ENCODE peak calls at places on chromosomes 7 and 10, in five cellular contexts. One of them, this sample, is unnamed.

GRCh38 chr7:18400726-18401125 is 94.8 kb upstream of the HDAC9 start:
- DNase-seq in stimulated activated CD4-positive, alpha-beta T cell treated with anti-CD3 and anti-CD28 coated beads, Interleukin-4, amount 100 ng/mL, for 48 hours: no peak
- DNase-seq in kidney epithelial cell: no peak
- DNase-seq in H9: no peak
- DNase-seq in fibroblast of mammary gland: no peak
- DNase-seq in this sample: no peak

GRCh38 chr10:122341141-122341810 is 33.2 kb upstream of the PLEKHA1 start:
- DNase-seq in fibroblast of mammary gland: peak; percentile 11
- DNase-seq in kidney epithelial cell: no peak
- DNase-seq in stimulated activated CD4-positive, alpha-beta T cell treated with anti-CD3 and anti-CD28 coated beads, Interleukin-4, amount 100 ng/mL, for 48 hours: no peak
- DNase-seq in H9: no peak
- DNase-seq in this sample: no peak

GRCh38 chr10:21517983-21518628 is 7.4 kb downstream of the SKIDA1 start:
- DNase-seq in H9: no peak
- DNase-seq in fibroblast of mammary gland: peak; percentile 50
- DNase-seq in kidney epithelial cell: no peak
- DNase-seq in stimulated activated CD4-positive, alpha-beta T cell treated with anti-CD3 and anti-CD28 coated beads, Interleukin-4, amount 100 ng/mL, for 48 hours: no peak
- DNase-seq in this sample: no peak

GRCh38 chr10:113853577-113854018 is 284 bp downstream of the DCLRE1A start:
- DNase-seq in fibroblast of mammary gland: no peak
- DNase-seq in stimulated activated CD4-positive, alpha-beta T cell treated with anti-CD3 and anti-CD28 coated beads, Interleukin-4, amount 100 ng/mL, for 48 hours: no peak
- DNase-seq in kidney epithelial cell: no peak
- DNase-seq in H9: no peak
- DNase-seq in this sample: no peak

GRCh38 chr10:13183625-13184024 is 22.3 kb downstream of the MCM10 start:
- DNase-seq in kidney epithelial cell: no peak
- DNase-seq in H9: no peak
- DNase-seq in fibroblast of mammary gland: no peak
- DNase-seq in stimulated activated CD4-positive, alpha-beta T cell treated with anti-CD3 and anti-CD28 coated beads, Interleukin-4, amount 100 ng/mL, for 48 hours: no peak
- DNase-seq in this sample: no peak

GRCh38 chr10:1289591-1289990 is 233.4 kb downstream of the WDR37 start:
- DNase-seq in fibroblast of mammary gland: no peak
- DNase-seq in kidney epithelial cell: no peak
- DNase-seq in stimulated activated CD4-positive, alpha-beta T cell treated with anti-CD3 and anti-CD28 coated beads, Interleukin-4, amount 100 ng/mL, for 48 hours: no peak
- DNase-seq in H9: no peak
- DNase-seq in this sample: no peak

GRCh38 chr10:125001313-125002043 is 59.6 kb downstream of the ZRANB1 start:
- DNase-seq in kidney epithelial cell: no peak
- DNase-seq in H9: no peak
- DNase-seq in stimulated activated CD4-positive, alpha-beta T cell treated with anti-CD3 and anti-CD28 coated beads, Interleukin-4, amount 100 ng/mL, for 48 hours: no peak
- DNase-seq in fibroblast of mammary gland: no peak
- DNase-seq in this sample: no peak

GRCh38 chr10:5502903-5503835 is 3.8 kb upstream of the CALML5 start:
- DNase-seq in kidney epithelial cell: no peak
- DNase-seq in H9: no peak
- DNase-seq in fibroblast of mammary gland: no peak
- DNase-seq in stimulated activated CD4-positive, alpha-beta T cell treated with anti-CD3 and anti-CD28 coated beads, Interleukin-4, amount 100 ng/mL, for 48 hours: no peak
- DNase-seq in this sample: no peak

GRCh38 chr10:22962817-22963216 is 35.0 kb downstream of the ARMC3 start:
- DNase-seq in fibroblast of mammary gland: no peak
- DNase-seq in H9: no peak
- DNase-seq in kidney epithelial cell: no peak
- DNase-seq in stimulated activated CD4-positive, alpha-beta T cell treated with anti-CD3 and anti-CD28 coated beads, Interleukin-4, amount 100 ng/mL, for 48 hours: no peak
- DNase-seq in this sample: no peak

GRCh38 chr10:118551535-118552100 is 43.8 kb downstream of the PRLHR start:
- DNase-seq in H9: no peak
- DNase-seq in fibroblast of mammary gland: no peak
- DNase-seq in kidney epithelial cell: no peak
- DNase-seq in stimulated activated CD4-positive, alpha-beta T cell treated with anti-CD3 and anti-CD28 coated beads, Interleukin-4, amount 100 ng/mL, for 48 hours: no peak
- DNase-seq in this sample: no peak

GRCh38 chr10:75048669-75049098 is 62.8 kb upstream of the SAMD8 start:
- DNase-seq in kidney epithelial cell: no peak
- DNase-seq in fibroblast of mammary gland: peak; percentile 40
- DNase-seq in stimulated activated CD4-positive, alpha-beta T cell treated with anti-CD3 and anti-CD28 coated beads, Interleukin-4, amount 100 ng/mL, for 48 hours: no peak
- DNase-seq in H9: no peak
- DNase-seq in this sample: no peak

GRCh38 chr7:24405002-24405401 is 121.0 kb downstream of the NPY start:
- DNase-seq in kidney epithelial cell: no peak
- DNase-seq in H9: no peak
- DNase-seq in stimulated activated CD4-positive, alpha-beta T cell treated with anti-CD3 and anti-CD28 coated beads, Interleukin-4, amount 100 ng/mL, for 48 hours: no peak
- DNase-seq in fibroblast of mammary gland: no peak
- DNase-seq in this sample: no peak

GRCh38 chr10:48498940-48499510 is 105.8 kb downstream of the ARHGAP22 start:
- DNase-seq in fibroblast of mammary gland: no peak
- DNase-seq in stimulated activated CD4-positive, alpha-beta T cell treated with anti-CD3 and anti-CD28 coated beads, Interleukin-4, amount 100 ng/mL, for 48 hours: no peak
- DNase-seq in kidney epithelial cell: no peak
- DNase-seq in H9: no peak
- DNase-seq in this sample: no peak

GRCh38 chr7:117872565-117873055 is 631 bp downstream of the CTTNBP2 start:
- DNase-seq in H9: peak; percentile 54
- DNase-seq in stimulated activated CD4-positive, alpha-beta T cell treated with anti-CD3 and anti-CD28 coated beads, Interleukin-4, amount 100 ng/mL, for 48 hours: no peak
- DNase-seq in fibroblast of mammary gland: no peak
- DNase-seq in kidney epithelial cell: no peak
- DNase-seq in this sample: no peak

GRCh38 chr7:139560678-139561077 is 37.2 kb downstream of the CLEC2L start:
- DNase-seq in stimulated activated CD4-positive, alpha-beta T cell treated with anti-CD3 and anti-CD28 coated beads, Interleukin-4, amount 100 ng/mL, for 48 hours: no peak
- DNase-seq in H9: no peak
- DNase-seq in fibroblast of mammary gland: no peak
- DNase-seq in kidney epithelial cell: no peak
- DNase-seq in this sample: no peak

GRCh38 chr10:86067436-86068050 is 299.1 kb downstream of the GRID1 start:
- DNase-seq in H9: no peak
- DNase-seq in kidney epithelial cell: no peak
- DNase-seq in stimulated activated CD4-positive, alpha-beta T cell treated with anti-CD3 and anti-CD28 coated beads, Interleukin-4, amount 100 ng/mL, for 48 hours: no peak
- DNase-seq in fibroblast of mammary gland: no peak
- DNase-seq in this sample: no peak

GRCh38 chr7:123666492-123666891 is 10.8 kb downstream of the LMOD2 start:
- DNase-seq in H9: no peak
- DNase-seq in fibroblast of mammary gland: no peak
- DNase-seq in kidney epithelial cell: no peak
- DNase-seq in stimulated activated CD4-positive, alpha-beta T cell treated with anti-CD3 and anti-CD28 coated beads, Interleukin-4, amount 100 ng/mL, for 48 hours: no peak
- DNase-seq in this sample: no peak

GRCh38 chr7:79461660-79462059 is 8.2 kb upstream of the MAGI2 start:
- DNase-seq in H9: no peak
- DNase-seq in kidney epithelial cell: peak; percentile 60
- DNase-seq in fibroblast of mammary gland: peak; percentile 82
- DNase-seq in stimulated activated CD4-positive, alpha-beta T cell treated with anti-CD3 and anti-CD28 coated beads, Interleukin-4, amount 100 ng/mL, for 48 hours: no peak
- DNase-seq in this sample: peak; percentile 18

GRCh38 chr7:28677668-28678067 is 265.4 kb downstream of the CREB5 start:
- DNase-seq in fibroblast of mammary gland: no peak
- DNase-seq in stimulated activated CD4-positive, alpha-beta T cell treated with anti-CD3 and anti-CD28 coated beads, Interleukin-4, amount 100 ng/mL, for 48 hours: no peak
- DNase-seq in kidney epithelial cell: no peak
- DNase-seq in H9: no peak
- DNase-seq in this sample: no peak

GRCh38 chr10:82757907-82758306 is 882.9 kb downstream of the NRG3 start:
- DNase-seq in stimulated activated CD4-positive, alpha-beta T cell treated with anti-CD3 and anti-CD28 coated beads, Interleukin-4, amount 100 ng/mL, for 48 hours: no peak
- DNase-seq in H9: no peak
- DNase-seq in fibroblast of mammary gland: no peak
- DNase-seq in kidney epithelial cell: peak; percentile 25
- DNase-seq in this sample: no peak

GRCh38 chr10:133457100-133457841 is 3.5 kb downstream of the SCART1 start:
- DNase-seq in H9: no peak
- DNase-seq in fibroblast of mammary gland: no peak
- DNase-seq in kidney epithelial cell: no peak
- DNase-seq in stimulated activated CD4-positive, alpha-beta T cell treated with anti-CD3 and anti-CD28 coated beads, Interleukin-4, amount 100 ng/mL, for 48 hours: no peak
- DNase-seq in this sample: no peak

GRCh38 chr7:13851756-13852155 is 137.7 kb downstream of the ETV1 start:
- DNase-seq in H9: no peak
- DNase-seq in fibroblast of mammary gland: peak; percentile 61
- DNase-seq in stimulated activated CD4-positive, alpha-beta T cell treated with anti-CD3 and anti-CD28 coated beads, Interleukin-4, amount 100 ng/mL, for 48 hours: no peak
- DNase-seq in kidney epithelial cell: peak; percentile 14
- DNase-seq in this sample: no peak

GRCh38 chr10:114335614-114336013 is 68.7 kb downstream of the AFAP1L2 start:
- DNase-seq in stimulated activated CD4-positive, alpha-beta T cell treated with anti-CD3 and anti-CD28 coated beads, Interleukin-4, amount 100 ng/mL, for 48 hours: no peak
- DNase-seq in H9: no peak
- DNase-seq in kidney epithelial cell: no peak
- DNase-seq in fibroblast of mammary gland: no peak
- DNase-seq in this sample: no peak

GRCh38 chr10:71863203-71863602 is 12.2 kb upstream of the PSAP start:
- DNase-seq in H9: no peak
- DNase-seq in stimulated activated CD4-positive, alpha-beta T cell treated with anti-CD3 and anti-CD28 coated beads, Interleukin-4, amount 100 ng/mL, for 48 hours: no peak
- DNase-seq in fibroblast of mammary gland: no peak
- DNase-seq in kidney epithelial cell: no peak
- DNase-seq in this sample: no peak

GRCh38 chr7:116218747-116219146 is 8.4 kb downstream of the TES start:
- DNase-seq in kidney epithelial cell: no peak
- DNase-seq in stimulated activated CD4-positive, alpha-beta T cell treated with anti-CD3 and anti-CD28 coated beads, Interleukin-4, amount 100 ng/mL, for 48 hours: no peak
- DNase-seq in H9: no peak
- DNase-seq in fibroblast of mammary gland: no peak
- DNase-seq in this sample: no peak

GRCh38 chr7:22154130-22154529 is 202.8 kb downstream of the RAPGEF5 start:
- DNase-seq in kidney epithelial cell: no peak
- DNase-seq in H9: no peak
- DNase-seq in fibroblast of mammary gland: no peak
- DNase-seq in stimulated activated CD4-positive, alpha-beta T cell treated with anti-CD3 and anti-CD28 coated beads, Interleukin-4, amount 100 ng/mL, for 48 hours: no peak
- DNase-seq in this sample: no peak

GRCh38 chr10:117734626-117735405 is 192.3 kb downstream of the EMX2 start:
- DNase-seq in fibroblast of mammary gland: no peak
- DNase-seq in stimulated activated CD4-positive, alpha-beta T cell treated with anti-CD3 and anti-CD28 coated beads, Interleukin-4, amount 100 ng/mL, for 48 hours: no peak
- DNase-seq in H9: peak; percentile 55
- DNase-seq in kidney epithelial cell: no peak
- DNase-seq in this sample: no peak

GRCh38 chr10:98055875-98056516 is 25.6 kb upstream of the CRTAC1 start:
- DNase-seq in stimulated activated CD4-positive, alpha-beta T cell treated with anti-CD3 and anti-CD28 coated beads, Interleukin-4, amount 100 ng/mL, for 48 hours: peak; percentile 4
- DNase-seq in fibroblast of mammary gland: peak; percentile 31
- DNase-seq in H9: peak; percentile 69
- DNase-seq in kidney epithelial cell: no peak
- DNase-seq in this sample: no peak

GRCh38 chr7:49644402-49645166 is 128.9 kb upstream of the VWC2 start:
- DNase-seq in fibroblast of mammary gland: no peak
- DNase-seq in kidney epithelial cell: no peak
- DNase-seq in stimulated activated CD4-positive, alpha-beta T cell treated with anti-CD3 and anti-CD28 coated beads, Interleukin-4, amount 100 ng/mL, for 48 hours: no peak
- DNase-seq in H9: no peak
- DNase-seq in this sample: no peak